ENCODE peak calls at places on chromosomes 4 and X, in six cellular contexts. M is heart left ventricle, U is Karpas-422, B is gastrocnemius medialis, O is colonic mucosa, Y is astrocyte. T is an unnamed sample.

GRCh38 chr4:149713031-149713430 is 102.6 kb downstream of the IQCM start:
- DNase-seq in M (no peak), U (no peak), B (no peak), O (no peak), Y (no peak), T (no peak)

GRCh38 chr4:140071043-140071442 is 82.9 kb downstream of the MAML3 start:
- DNase-seq in M (no peak), U (no peak), B (no peak), O (no peak), Y (no peak), T (no peak)

GRCh38 chr4:147704846-147705245 is 20.9 kb upstream of the PRMT9 start:
- DNase-seq in M (no peak), U (no peak), B (no peak), O (no peak), Y (no peak), T (no peak)

GRCh38 chr4:6179362-6179761 is 21.0 kb downstream of the JAKMIP1 start:
- DNase-seq in M (no peak), U (no peak), B (no peak), O (no peak), Y (no peak), T (no peak)

GRCh38 chr4:6088950-6089349 is 70.7 kb upstream of the C4orf50 start:
- DNase-seq in M (no peak), U (no peak), B (no peak), O (no peak), Y (no peak), T (no peak)

GRCh38 chrX:9767375-9767774 is 1.7 kb upstream of the GPR143 start:
- DNase-seq in M (no peak), U (peak; percentile 50), B (no peak), O (no peak), Y (no peak), T (no peak)

GRCh38 chr4:85416094-85416493 is 58.9 kb upstream of the ARHGAP24 start:
- DNase-seq in M (no peak), U (no peak), B (no peak), O (no peak), Y (no peak), T (no peak)

GRCh38 chr4:54882616-54883015 is 224.9 kb downstream of the KIT start:
- DNase-seq in M (no peak), U (no peak), B (no peak), O (no peak), Y (no peak), T (no peak)

GRCh38 chr4:14167876-14168510 is 540.5 kb upstream of the BOD1L1 start:
- DNase-seq in M (no peak), U (no peak), B (no peak), O (no peak), Y (peak; percentile 20), T (no peak)

GRCh38 chr4:181017038-181017437 is 1226.2 kb upstream of the TENM3 start:
- DNase-seq in M (no peak), U (no peak), B (no peak), O (no peak), Y (no peak), T (no peak)

GRCh38 chr4:130257271-130257670 is 1161.3 kb downstream of the C4orf33 start:
- DNase-seq in M (no peak), U (no peak), B (no peak), O (no peak), Y (peak; percentile 81), T (no peak)

GRCh38 chrX:11346283-11346682 is 53.1 kb downstream of the AMELX start:
- DNase-seq in M (no peak), U (no peak), B (no peak), O (no peak), Y (no peak), T (no peak)

GRCh38 chr4:68404153-68404552 is 43.1 kb upstream of the TMPRSS11E start:
- DNase-seq in M (no peak), U (no peak), B (no peak), O (no peak), Y (no peak), T (no peak)

GRCh38 chrX:1492421-1493012 is 39.8 kb upstream of the ASMTL start:
- DNase-seq in M (no peak), U (no peak), B (no peak), O (no peak), Y (no peak), T (peak; percentile 18)

GRCh38 chr4:112075129-112075753 is 70.0 kb upstream of the FAM241A start:
- DNase-seq in M (no peak), U (peak; percentile 83), B (no peak), O (peak; percentile 38), Y (peak; percentile 32), T (no peak)

GRCh38 chr4:163331629-163332360 is 601 bp downstream of the NPY1R start:
- DNase-seq in M (peak; percentile 33), U (no peak), B (no peak), O (no peak), Y (peak; percentile 12), T (peak; percentile 66)

GRCh38 chr4:137664055-137664405 is 131.7 kb upstream of the PCDH18 start:
- DNase-seq in M (no peak), U (no peak), B (no peak), O (no peak), Y (peak; percentile 60), T (no peak)

GRCh38 chr4:123230061-123230460 is 166.5 kb upstream of the SPRY1 start:
- DNase-seq in M (no peak), U (no peak), B (no peak), O (no peak), Y (peak; percentile 8), T (no peak)

GRCh38 chrX:2928127-2928582 is 984 bp downstream of the ARSD start:
- DNase-seq in M (peak; percentile 66), U (no peak), B (peak; percentile 2), O (peak; percentile 69), Y (peak; percentile 71), T (peak; percentile 79)

GRCh38 chr4:184939978-184940377 is 78.3 kb upstream of the HELT start:
- DNase-seq in M (no peak), U (no peak), B (no peak), O (no peak), Y (no peak), T (no peak)
- H3K27me3 ChIP-seq in M (no peaks in the 10 kb centered on the region), U (no peaks in the 10 kb centered on the region), B (no peaks in the 10 kb centered on the region), O (no peaks in the 10 kb centered on the region), Y (no peaks in the 10 kb centered on the region), T (no peaks in the 10 kb centered on the region)

GRCh38 chr4:2932561-2932950 is 30.6 kb downstream of the NOP14 start:
- DNase-seq in M (no peak), U (no peak), B (no peak), O (no peak), Y (no peak), T (peak; percentile 65)

GRCh38 chr4:2934077-2934812 is 29.0 kb downstream of the NOP14 start:
- DNase-seq in M (peak; percentile 73), U (peak; percentile 78), B (no peak), O (peak; percentile 58), Y (peak; percentile 18), T (peak; percentile 86)

GRCh38 chr4:2931765-2932560 is 31.2 kb downstream of the NOP14 start:
- DNase-seq in M (peak; percentile 83), U (peak; percentile 93), B (peak; percentile 40), O (peak; percentile 50), Y (no peak), T (peak; percentile 85)

GRCh38 chr4:2933566-2934076 is 29.6 kb downstream of the NOP14 start:
- DNase-seq in M (no peak), U (no peak), B (no peak), O (peak; percentile 34), Y (no peak), T (no peak)

DNA sequence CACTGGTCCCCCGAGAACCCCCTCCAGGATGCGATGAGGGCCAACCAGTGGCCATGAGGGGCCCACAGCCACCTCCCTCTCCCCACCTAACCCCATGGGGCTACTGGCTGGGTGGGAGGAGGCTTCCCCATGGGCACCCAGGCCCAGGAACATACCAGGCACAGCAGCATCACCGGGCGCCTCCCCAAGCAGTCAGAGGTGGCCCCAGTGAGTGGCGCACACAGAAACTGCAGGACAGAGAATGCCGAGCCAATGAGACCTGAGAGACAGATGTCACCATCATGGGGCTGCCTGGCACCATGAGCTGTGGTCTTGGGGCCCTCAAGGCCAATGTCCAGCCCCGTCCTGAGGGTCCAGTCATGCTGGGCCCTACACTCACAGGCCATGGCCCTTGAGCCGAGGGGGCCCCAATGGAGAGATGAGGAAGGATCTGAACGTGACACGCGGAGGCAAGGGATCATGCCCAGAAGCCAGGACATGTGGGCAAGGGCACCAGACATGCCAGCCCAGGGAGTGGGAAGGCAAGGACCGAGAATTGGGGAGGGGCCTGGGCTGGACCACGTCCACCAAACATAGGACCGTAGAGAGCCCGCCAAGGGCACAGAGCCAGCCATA is 30.1 kb downstream of the NOP14 start:
- DNase-seq in M (no peak), U (peak; percentile 76), B (no peak), O (no peak), Y (no peak), T (peak; percentile 68)
- H3K4me3 ChIP-seq in M (peak overlapping the region; percentile 88), U (peak overlapping the region; percentile 81), B (no peak overlapping the region), O (peak overlapping the region; percentile 94), Y (peak overlapping the region; percentile 63), T (peak overlapping the region; percentile 67)

GRCh38 chr4:101970555-101970954 is 180.0 kb downstream of the BANK1 start:
- DNase-seq in M (no peak), U (no peak), B (no peak), O (no peak), Y (no peak), T (no peak)

GRCh38 chr4:101972791-101973190 is 182.3 kb downstream of the BANK1 start:
- DNase-seq in M (no peak), U (no peak), B (no peak), O (no peak), Y (no peak), T (no peak)

GRCh38 chr4:101969965-101970364 is 179.4 kb downstream of the BANK1 start:
- DNase-seq in M (no peak), U (no peak), B (no peak), O (no peak), Y (no peak), T (no peak)

GRCh38 chr4:101977096-101977495 is 186.6 kb downstream of the BANK1 start:
- DNase-seq in M (no peak), U (no peak), B (no peak), O (no peak), Y (peak; percentile 98), T (no peak)

GRCh38 chr4:101973331-101973730 is 182.8 kb downstream of the BANK1 start:
- DNase-seq in M (no peak), U (no peak), B (no peak), O (no peak), Y (no peak), T (no peak)
- H3K27me3 ChIP-seq in M (no peaks in the 10 kb centered on the region), U (no peaks in the 10 kb centered on the region), B (no peaks in the 10 kb centered on the region), O (no peaks in the 10 kb centered on the region), Y (no peaks in the 10 kb centered on the region), T (no peaks in the 10 kb centered on the region)

DNA sequence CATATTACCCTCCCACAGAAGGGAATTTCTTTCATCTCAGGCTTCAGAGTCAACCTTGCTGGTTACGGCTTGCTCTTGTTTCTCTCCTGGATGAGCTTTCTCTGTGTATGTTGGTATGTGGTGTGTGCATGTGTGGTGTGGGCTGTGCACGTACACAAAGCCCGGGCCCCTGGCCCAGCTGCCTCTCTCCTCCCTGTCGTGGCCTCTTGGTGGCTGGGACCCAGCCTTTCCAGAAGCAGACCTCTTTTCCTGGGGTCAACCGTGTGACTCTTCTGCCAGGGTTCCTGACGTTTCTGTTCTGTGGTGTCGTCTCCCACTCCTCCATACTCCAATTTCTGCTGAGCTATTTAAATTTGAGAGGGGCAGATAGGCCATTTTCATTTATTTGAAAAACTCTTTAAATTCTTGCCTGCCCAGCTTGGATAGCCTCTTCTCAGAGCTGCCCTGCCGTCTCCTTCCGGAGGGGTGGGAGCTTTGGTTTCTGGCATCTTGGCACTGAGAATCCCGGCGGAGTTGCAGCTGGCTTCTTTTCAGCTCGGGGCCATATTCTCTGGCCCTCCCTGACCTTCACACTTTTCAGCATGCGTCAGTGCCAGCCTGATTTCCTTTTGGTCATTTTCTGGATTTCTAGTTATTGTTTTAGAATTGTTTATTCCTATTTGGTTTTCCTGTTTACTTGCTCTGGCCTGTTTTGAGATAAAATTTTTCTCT is 25.1 kb downstream of the FHDC1 start:
- DNase-seq in M (no peak), U (no peak), B (no peak), O (no peak), Y (no peak), T (no peak)
- H3K4me3 ChIP-seq in M (no peak overlapping the region), U (no peak overlapping the region), B (no peak overlapping the region), O (no peak overlapping the region), Y (no peak overlapping the region), T (no peak overlapping the region)